ENCODE peak calls at places on chromosomes 4 and X, in seven cellular contexts. F, P, I, Q, J, L and V are unnamed samples.

GRCh38 chrX:133722756-133723155 is 262.6 kb downstream of the GPC3 start:
- DNase-seq in F (no peak), P (no peak), I (no peak), Q (no peak), J (no peak), L (no peak), V (no peak)

GRCh38 chr4:169492436-169493163 is 119.8 kb downstream of the NEK1 start:
- DNase-seq in F (no peak), P (peak; percentile 31), I (peak; percentile 44), Q (peak; percentile 69), J (peak; percentile 54), L (peak; percentile 48), V (no peak)

GRCh38 chr4:19707876-19708275 is 543.8 kb upstream of the SLIT2 start:
- DNase-seq in F (no peak), P (no peak), I (peak; percentile 23), Q (no peak), J (no peak), L (no peak), V (no peak)

GRCh38 chrX:17291141-17291900 is 83.7 kb upstream of the NHS start:
- DNase-seq in F (no peak), P (no peak), I (no peak), Q (no peak), J (no peak), L (no peak), V (no peak)

GRCh38 chr4:144591401-144591800 is 54.6 kb upstream of the HHIP start:
- DNase-seq in F (no peak), P (no peak), I (peak; percentile 89), Q (peak; percentile 95), J (peak; percentile 88), L (peak; percentile 87), V (no peak)

GRCh38 chrX:15855562-15856256 is 1.1 kb upstream of the AP1S2 start:
- DNase-seq in F (no peak), P (no peak), I (no peak), Q (no peak), J (no peak), L (no peak), V (no peak)

GRCh38 chr4:146211440-146211839 is 2.9 kb upstream of the REELD1 start:
- DNase-seq in F (no peak), P (no peak), I (no peak), Q (no peak), J (no peak), L (no peak), V (no peak)

GRCh38 chr4:76706581-76706980 is 191.4 kb downstream of the SOWAHB start:
- DNase-seq in F (no peak), P (no peak), I (no peak), Q (peak; percentile 36), J (peak; percentile 64), L (no peak), V (no peak)

GRCh38 chr4:101103381-101104142 is 243.8 kb downstream of the PPP3CA start:
- DNase-seq in F (no peak), P (peak; percentile 6), I (peak; percentile 48), Q (peak; percentile 43), J (peak; percentile 75), L (peak; percentile 26), V (no peak)

GRCh38 chr4:95232358-95233156 is 316.2 kb downstream of the UNC5C start:
- DNase-seq in F (no peak), P (no peak), I (no peak), Q (no peak), J (no peak), L (no peak), V (no peak)

GRCh38 chr4:70705146-70705855 is 16.5 kb upstream of the RUFY3 start:
- DNase-seq in F (peak; percentile 95), P (peak; percentile 87), I (peak; percentile 46), Q (peak; percentile 84), J (peak; percentile 82), L (peak; percentile 73), V (peak; percentile 65)

GRCh38 chr4:85209161-85209560 is 242.7 kb upstream of the WDFY3 start:
- DNase-seq in F (no peak), P (no peak), I (no peak), Q (peak; percentile 29), J (peak; percentile 7), L (peak; percentile 8), V (no peak)

GRCh38 chr4:65589331-65589730 is 81.0 kb downstream of the EPHA5 start:
- DNase-seq in F (no peak), P (no peak), I (no peak), Q (no peak), J (no peak), L (no peak), V (no peak)

GRCh38 chrX:45801554-45801953 is 600.9 kb upstream of the DIPK2B start:
- DNase-seq in F (no peak), P (no peak), I (peak; percentile 34), Q (peak; percentile 48), J (peak; percentile 57), L (peak; percentile 49), V (no peak)

GRCh38 chr4:142336251-142336934 is 509.7 kb downstream of the INPP4B start:
- DNase-seq in F (no peak), P (no peak), I (no peak), Q (no peak), J (no peak), L (no peak), V (no peak)

GRCh38 chr4:151484396-151485102 is 75.6 kb downstream of the FHIP1A start:
- DNase-seq in F (no peak), P (no peak), I (peak; percentile 77), Q (peak; percentile 81), J (peak; percentile 30), L (peak; percentile 91), V (no peak)

GRCh38 chrX:65635371-65635770 is 32.1 kb upstream of the MSN start:
- DNase-seq in F (no peak), P (no peak), I (no peak), Q (peak; percentile 38), J (no peak), L (no peak), V (no peak)

GRCh38 chr4:8559524-8560264 is 20.5 kb upstream of the GPR78 start:
- DNase-seq in F (no peak), P (no peak), I (no peak), Q (no peak), J (no peak), L (no peak), V (no peak)

GRCh38 chr4:89140168-89140759 is 28.9 kb downstream of the TIGD2 start:
- DNase-seq in F (no peak), P (no peak), I (no peak), Q (no peak), J (no peak), L (no peak), V (no peak)

DNA sequence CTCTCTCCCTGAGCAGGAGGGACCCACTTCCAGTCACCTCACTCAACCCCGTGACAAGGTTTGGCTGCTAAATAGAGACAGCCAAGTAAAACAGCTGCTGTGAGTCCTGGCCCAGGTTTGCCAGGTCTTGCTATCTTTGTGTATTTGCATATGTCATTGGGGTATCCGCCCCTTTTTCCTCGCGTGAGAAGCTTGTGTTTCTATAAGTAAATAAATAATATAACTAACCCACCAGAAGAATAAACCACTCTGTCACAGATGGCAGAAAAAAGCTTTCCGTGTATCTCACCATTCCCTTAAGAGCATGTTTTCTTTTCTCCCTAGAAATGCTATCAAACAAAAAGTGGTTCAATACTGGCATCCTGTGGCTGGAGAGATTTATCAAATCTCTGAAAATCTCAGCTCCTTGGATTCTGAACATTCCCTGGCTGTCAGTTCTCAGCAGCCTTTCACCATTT is 66.8 kb downstream of the SLC7A11 start:
- DNase-seq in F (no peak), P (no peak), I (peak; percentile 61), Q (peak; percentile 43), J (peak; percentile 48), L (no peak), V (no peak)
- TF ChIP-seq CTCF in F (no peak), P (no peak), I (peak; percentile 40), Q (no peak), J (peak; percentile 20), L (no peak), V (peak; percentile 29)

DNA sequence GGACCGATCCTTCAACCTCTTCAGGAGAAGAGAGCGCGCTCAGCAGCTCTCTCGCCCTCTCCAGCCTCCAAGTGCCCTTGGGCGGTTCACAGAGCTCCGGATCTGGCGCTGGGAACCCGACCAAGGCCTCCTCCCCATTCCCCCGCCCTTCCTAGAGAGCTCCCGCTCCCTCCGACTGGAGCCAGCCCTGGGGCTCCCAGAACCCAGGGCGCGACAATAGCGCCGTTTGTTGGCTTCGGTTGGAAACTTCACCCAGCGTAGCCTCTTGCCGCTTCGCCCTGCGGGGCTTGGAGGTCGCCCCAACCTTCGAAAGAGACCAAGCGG is 3.1 kb upstream of the SOX3 start:
- DNase-seq in F (no peak), P (no peak), I (no peak), Q (no peak), J (no peak), L (peak; percentile 35), V (peak; percentile 67)
- TF ChIP-seq CTCF in F (no peak), P (no peak), I (peak; percentile 5), Q (no peak), J (no peak), L (peak; percentile 63), V (peak; percentile 79)

GRCh38 chr4:139454646-139455045 is 725 bp downstream of the RAB33B start:
- DNase-seq in F (no peak), P (no peak), I (no peak), Q (peak; percentile 10), J (no peak), L (peak; percentile 13), V (no peak)

GRCh38 chr4:139454111-139454600 is at the start of gene RAB33B:
- DNase-seq in F (no peak), P (no peak), I (peak; percentile 86), Q (no peak), J (no peak), L (no peak), V (no peak)

GRCh38 chr4:139452000-139452399 is 1.9 kb upstream of the RAB33B start:
- DNase-seq in F (no peak), P (no peak), I (no peak), Q (no peak), J (no peak), L (no peak), V (no peak)

GRCh38 chr4:139453041-139453370 is 915 bp upstream of the RAB33B start:
- DNase-seq in F (no peak), P (peak; percentile 77), I (no peak), Q (no peak), J (no peak), L (no peak), V (no peak)

GRCh38 chr4:139453371-139454110 is 380 bp upstream of the RAB33B start:
- DNase-seq in F (peak; percentile 100), P (peak; percentile 95), I (peak; percentile 97), Q (peak; percentile 99), J (peak; percentile 98), L (peak; percentile 99), V (peak; percentile 91)
- TF ChIP-seq CTCF in F (no peak), P (no peak), I (no peak), Q (no peak), J (peak; percentile 1), L (peak; percentile 0), V (no peak)

GRCh38 chrX:40735318-40736169 is at the start of gene MED14:
- DNase-seq in F (peak; percentile 96), P (peak; percentile 79), I (peak; percentile 83), Q (peak; percentile 88), J (peak; percentile 88), L (peak; percentile 91), V (peak; percentile 69)

GRCh38 chrX:40729923-40730584 is 5.3 kb downstream of the MED14 start:
- DNase-seq in F (no peak), P (no peak), I (no peak), Q (no peak), J (peak; percentile 41), L (no peak), V (no peak)

GRCh38 chrX:40736170-40736505 is 796 bp upstream of the MED14 start:
- DNase-seq in F (no peak), P (no peak), I (no peak), Q (no peak), J (no peak), L (no peak), V (no peak)

GRCh38 chrX:40734956-40735317 is 405 bp downstream of the MED14 start:
- DNase-seq in F (no peak), P (no peak), I (no peak), Q (peak; percentile 20), J (peak; percentile 20), L (peak; percentile 22), V (no peak)

GRCh38 chrX:40733691-40734090 is 1.7 kb downstream of the MED14 start:
- DNase-seq in F (no peak), P (no peak), I (no peak), Q (peak; percentile 10), J (peak; percentile 85), L (no peak), V (no peak)
- TF ChIP-seq CTCF in F (no peak), P (no peak), I (no peak), Q (no peak), J (no peak), L (no peak), V (no peak)